ENCODE peak calls at places on chromosomes 11 and 22, in seven cellular contexts. W, V, Z, H, C, U and B are unnamed samples. For H3K27me3 and H3K36me3, the result is how much of the 10 kb centered on the place peaks cover.

GRCh38 chr11:93668171-93668570 is 6.7 kb downstream of the CEP295 start:
- DNase-seq in W (no peak), H (no peak), V (no peak), C (no peak), Z (no peak), U (no peak), B (no peak)

GRCh38 chr11:32316846-32317525 is 118.4 kb downstream of the WT1 start:
- DNase-seq in V (no peak), Z (no peak), C (no peak), W (no peak), U (no peak), H (no peak), B (no peak)

GRCh38 chr11:106625566-106625965 is 392.7 kb downstream of the GUCY1A2 start:
- DNase-seq in C (no peak), V (no peak), Z (no peak), U (no peak), H (no peak), W (no peak), B (no peak)

GRCh38 chr11:108587109-108587508 is 6.5 kb downstream of the EXPH5 start:
- DNase-seq in U (no peak), C (no peak), Z (no peak), V (no peak), W (no peak), H (no peak), B (no peak)

GRCh38 chr11:8917157-8917820 is 6.3 kb downstream of the AKIP1 start:
- DNase-seq in Z (no peak), W (peak), V (no peak), U (peak), H (no peak), C (peak), B (no peak)

GRCh38 chr22:31950226-31950625 is 5.9 kb downstream of the YWHAH start:
- DNase-seq in W (no peak), V (no peak), H (no peak), Z (no peak), U (no peak), C (no peak), B (no peak)

GRCh38 chr11:72075109-72075508 is 5.2 kb downstream of the NUMA1 start:
- DNase-seq in C (no peak), U (no peak), V (no peak), W (no peak), H (no peak), Z (no peak), B (peak)

GRCh38 chr11:57514538-57515331 is 767 bp downstream of the SLC43A1 start:
- DNase-seq in W (peak), H (peak), C (peak), V (no peak), U (no peak), Z (peak), B (no peak)

GRCh38 chr22:19962909-19963806 is 21.5 kb upstream of the TXNRD2 start:
- DNase-seq in Z (peak), V (no peak), W (peak), U (no peak), H (no peak), C (no peak), B (no peak)

GRCh38 chr11:66883021-66883968 is 26.4 kb downstream of the LRFN4 start:
- DNase-seq in C (peak), U (peak), Z (no peak), W (peak), V (peak), H (peak), B (peak)

GRCh38 chr11:120065176-120065575 is 72.7 kb downstream of the TRIM29 start:
- DNase-seq in U (no peak), H (no peak), W (no peak), Z (no peak), V (no peak), C (no peak), B (no peak)

GRCh38 chr11:128207861-128208321 is 379.5 kb downstream of the ETS1 start:
- DNase-seq in C (peak), Z (no peak), H (no peak), U (no peak), V (no peak), W (no peak), B (no peak)

GRCh38 chr22:39634530-39635399 is 64.2 kb downstream of the CACNA1I start:
- DNase-seq in V (no peak), H (no peak), W (no peak), Z (peak), C (peak), U (no peak), B (no peak)

GRCh38 chr22:30178180-30179126 is 68.1 kb downstream of the LIF start:
- DNase-seq in W (no peak), U (no peak), C (no peak), V (no peak), H (peak), Z (no peak), B (no peak)

GRCh38 chr11:102850973-102851745 is 7.8 kb upstream of the MMP3 start:
- DNase-seq in U (no peak), W (no peak), Z (no peak), V (no peak), C (peak), H (no peak), B (no peak)

GRCh38 chr11:69249086-69249640 is 44.8 kb upstream of the MYEOV start:
- DNase-seq in U (no peak), H (no peak), W (peak), Z (no peak), V (no peak), C (peak), B (no peak)

GRCh38 chr11:20156876-20157613 is 3.2 kb downstream of the DBX1 start:
- DNase-seq in Z (no peak), U (peak), W (no peak), V (peak), C (no peak), H (peak), B (no peak)
- H3K4me3 ChIP-seq in Z (no peak), U (peak), W (no peak), V (peak), C (no peak), H (peak), B (no peak)

GRCh38 chr11:17719940-17720795 is 797 bp downstream of the MYOD1 start:
- DNase-seq in V (no peak), Z (no peak), H (no peak), W (no peak), U (no peak), C (no peak), B (peak)

GRCh38 chr11:17720796-17721171 is 1.4 kb downstream of the MYOD1 start:
- DNase-seq in V (no peak), C (no peak), Z (no peak), H (no peak), U (no peak), W (no peak), B (peak)

GRCh38 chr11:17722000-17722643 is 2.8 kb downstream of the MYOD1 start:
- DNase-seq in W (no peak), U (no peak), H (no peak), C (no peak), V (no peak), Z (peak), B (peak)

GRCh38 chr11:17719028-17719939 is at the start of gene MYOD1:
- DNase-seq in C (no peak), Z (no peak), U (no peak), V (no peak), H (no peak), W (no peak), B (no peak)

DNA sequence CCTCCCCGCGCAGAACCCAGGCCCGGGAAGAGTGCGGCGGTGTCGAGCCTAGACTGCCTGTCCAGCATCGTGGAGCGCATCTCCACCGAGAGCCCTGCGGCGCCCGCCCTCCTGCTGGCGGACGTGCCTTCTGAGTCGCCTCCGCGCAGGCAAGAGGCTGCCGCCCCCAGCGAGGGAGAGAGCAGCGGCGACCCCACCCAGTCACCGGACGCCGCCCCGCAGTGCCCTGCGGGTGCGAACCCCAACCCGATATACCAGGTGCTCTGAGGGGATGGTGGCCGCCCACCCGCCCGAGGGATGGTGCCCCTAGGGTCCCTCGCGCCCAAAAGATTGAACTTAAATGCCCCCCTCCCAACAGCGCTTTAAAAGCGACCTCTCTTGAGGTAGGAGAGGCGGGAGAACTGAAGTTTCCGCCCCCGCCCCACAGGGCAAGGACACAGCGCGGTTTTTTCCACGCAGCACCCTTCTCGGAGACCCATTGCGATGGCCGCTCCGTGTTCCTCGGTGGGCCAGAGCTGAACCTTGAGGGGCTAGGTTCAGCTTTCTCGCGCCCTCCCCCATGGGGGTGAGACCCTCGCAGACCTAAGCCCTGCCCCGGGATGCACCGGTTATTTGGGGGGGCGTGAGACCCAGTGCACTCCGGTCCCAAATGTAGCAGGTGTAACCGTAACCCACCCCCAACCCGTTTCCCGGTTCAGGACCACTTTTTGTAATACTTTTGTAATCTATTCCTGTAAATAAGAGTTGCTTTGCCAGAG is 2.0 kb downstream of the MYOD1 start:
- DNase-seq in W (peak), H (no peak), C (no peak), Z (no peak), U (no peak), V (no peak), B (peak)
- H3K27me3 ChIP-seq in W (under half), H (under half), C (half or more), Z (under half), U (half or more), V (under half), B (under half)

DNA sequence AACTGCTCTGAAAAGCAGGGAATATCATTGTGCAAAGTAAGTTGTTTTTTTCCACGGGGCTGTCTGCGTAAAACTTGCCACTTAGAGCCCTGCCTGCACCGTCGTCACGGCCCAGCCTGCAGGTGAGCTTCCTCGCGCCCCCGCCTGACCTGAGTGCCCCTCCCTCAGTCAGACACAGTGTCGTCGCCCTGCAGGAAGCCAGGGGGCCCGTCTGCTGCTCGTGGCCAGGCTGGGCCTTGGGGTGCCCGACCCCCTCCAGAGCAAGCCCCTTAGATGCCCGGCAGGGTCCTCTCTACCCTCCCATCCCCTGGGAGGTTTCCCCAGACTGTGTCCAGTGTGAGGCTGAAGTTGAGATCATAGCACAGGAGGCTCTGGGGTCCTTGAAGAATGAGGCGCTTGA is 31.6 kb downstream of the SBF1 start:
- DNase-seq in U (no peak), H (no peak), W (no peak), Z (no peak), V (no peak), C (no peak), B (no peak)
- H3K36me3 ChIP-seq in U (under half), H (under half), W (under half), Z (under half), V (under half), C (half or more), B (half or more)

DNA sequence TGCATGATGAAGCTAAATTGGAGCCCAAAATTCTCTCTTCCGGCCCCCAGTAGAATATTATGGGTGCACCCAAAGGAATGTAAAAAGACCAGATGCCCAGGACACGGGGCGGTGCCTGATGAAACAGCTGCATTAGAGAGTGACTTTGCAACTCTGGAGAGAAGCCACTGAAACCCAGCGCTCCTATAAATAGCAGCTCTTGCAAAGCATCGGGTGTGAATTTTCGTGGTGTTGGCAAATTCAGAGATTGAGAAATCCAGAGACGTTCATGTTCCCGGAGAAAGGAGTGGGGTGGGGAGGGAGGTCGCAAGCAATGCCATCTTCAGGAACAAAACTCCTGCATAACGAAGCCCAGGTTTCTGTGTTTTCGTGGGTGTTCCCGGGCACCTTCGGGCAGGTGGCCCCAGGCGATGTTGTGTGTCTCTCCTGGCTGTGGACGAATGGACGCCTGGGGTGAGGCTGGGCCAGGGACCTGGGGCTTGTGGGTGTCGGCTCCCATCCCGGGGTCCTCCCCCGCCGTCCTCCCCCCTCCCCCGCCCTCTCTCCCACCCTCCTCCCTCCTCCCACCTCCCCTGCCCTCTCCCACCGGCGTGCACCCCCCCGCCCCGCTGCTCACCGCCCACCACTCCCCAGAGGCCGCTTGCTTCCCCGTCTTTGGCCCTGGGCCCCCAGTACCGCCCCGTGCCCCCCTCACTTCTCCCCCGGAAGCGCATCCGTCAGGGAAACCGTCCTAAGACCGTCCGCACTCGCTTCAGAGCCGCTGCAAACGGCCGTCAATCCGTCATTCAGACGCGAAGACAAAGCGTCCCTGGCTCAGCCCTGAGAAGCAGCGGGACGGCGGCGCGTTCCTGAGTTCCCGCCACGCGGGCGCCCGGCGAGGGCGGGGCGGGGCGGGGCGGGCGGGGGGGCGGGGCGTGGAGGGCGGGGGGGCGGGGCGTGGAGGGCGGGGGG is 26.7 kb upstream of the TOLLIP start:
- DNase-seq in V (peak), U (peak), H (peak), Z (peak), C (no peak), W (peak), B (peak)
- H3K4me3 ChIP-seq in V (peak), U (peak), H (peak), Z (peak), C (peak), W (peak), B (peak)

GRCh38 chr11:64298966-64299846 is 952 bp upstream of the CATSPERZ start:
- DNase-seq in W (peak), Z (peak), V (peak), C (no peak), H (no peak), U (no peak), B (no peak)

GRCh38 chr11:64303109-64304031 is 2.0 kb upstream of the ESRRA start:
- DNase-seq in V (no peak), H (no peak), Z (no peak), U (no peak), C (no peak), W (no peak), B (no peak)

GRCh38 chr11:64297722-64298358 is 2.3 kb upstream of the CATSPERZ start:
- DNase-seq in W (no peak), U (no peak), Z (no peak), C (no peak), V (peak), H (no peak), B (no peak)

GRCh38 chr11:64296830-64297721 is 3.1 kb upstream of the CATSPERZ start:
- DNase-seq in W (no peak), C (no peak), Z (no peak), U (no peak), H (no peak), V (no peak), B (no peak)

DNA sequence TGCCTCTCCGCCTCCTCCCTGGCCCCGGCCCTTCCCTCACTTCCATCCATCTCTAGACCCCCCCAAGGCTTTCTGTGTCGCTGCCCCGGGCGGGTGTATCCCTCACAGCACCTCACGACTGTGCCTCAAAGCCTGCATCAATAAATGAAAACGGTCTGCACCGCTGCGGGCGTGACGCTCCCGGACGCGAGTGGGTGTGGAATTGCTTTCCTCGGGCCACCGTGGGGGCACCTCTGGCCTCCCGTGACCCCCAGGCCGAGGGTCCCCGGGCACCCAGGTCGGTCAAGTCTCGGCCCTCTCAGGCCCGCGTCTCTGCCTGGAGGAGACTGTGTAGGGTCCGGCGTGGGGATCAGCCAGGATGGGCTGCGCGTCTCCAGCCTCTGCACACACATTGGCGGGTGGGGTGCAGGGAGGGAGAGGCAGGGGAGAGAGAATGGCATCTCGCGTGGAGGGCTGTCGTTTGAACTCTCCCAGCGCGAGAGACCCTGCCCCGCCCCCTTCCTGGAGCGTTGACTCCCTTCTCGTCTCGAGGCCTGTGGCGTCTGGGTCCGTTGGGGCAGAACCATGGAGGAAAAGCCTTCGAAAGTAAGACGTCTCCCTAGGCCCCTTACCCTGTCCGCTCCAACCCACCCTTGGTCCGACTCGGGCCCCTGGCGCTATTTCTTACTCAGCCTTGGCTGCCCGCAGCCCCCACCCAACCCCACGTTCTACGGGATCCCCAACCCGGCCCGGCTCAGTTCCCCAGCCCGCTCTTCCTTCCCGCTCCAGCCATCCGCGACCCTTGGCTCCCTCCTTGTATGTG is at the start of gene CATSPERZ:
- DNase-seq in V (peak), W (no peak), H (peak), Z (no peak), U (no peak), C (no peak), B (no peak)
- H3K27me3 ChIP-seq in V (half or more), W (under half), H (under half), Z (under half), U (half or more), C (under half), B (under half)

GRCh38 chr11:70335511-70335910 is 62.8 kb upstream of the CTTN start:
- DNase-seq in W (no peak), V (no peak), U (no peak), C (no peak), H (no peak), Z (no peak), B (no peak)
- H3K36me3 ChIP-seq in W (under half), V (under half), U (under half), C (half or more), H (half or more), Z (under half), B (half or more)

GRCh38 chr11:112162761-112163669 is 879 bp downstream of the IL18 start:
- DNase-seq in Z (no peak), C (no peak), H (no peak), W (no peak), V (no peak), U (no peak), B (no peak)
- H3K4me3 ChIP-seq in Z (peak), C (no peak), H (no peak), W (no peak), V (no peak), U (no peak), B (no peak)

GRCh38 chr11:44887598-44887997 is 63.1 kb downstream of the TP53I11 start:
- DNase-seq in U (no peak), V (no peak), H (no peak), W (no peak), C (no peak), Z (no peak), B (no peak)
- H3K27me3 ChIP-seq in U (under half), V (under half), H (under half), W (under half), C (under half), Z (under half), B (under half)